ENCODE peak calls at places on chromosome 14, in five cellular contexts. E is H7, S is HFF-Myc, F is A172, I is body of pancreas. U is an unnamed sample.
A peak's percentile ranks its signal among the peaks of the same experiment; 100 is the strongest.

GRCh38 chr14:92613008-92613658 is 99.6 kb downstream of the RIN3 start:
- DNase-seq in I (no peak), E (peak; percentile 90), F (no peak), S (no peak), U (no peak)

GRCh38 chr14:61322011-61322798 is 826 bp downstream of the PRKCH start:
- DNase-seq in F (no peak), I (peak; percentile 80), E (peak; percentile 55), S (no peak), U (no peak)

GRCh38 chr14:94066089-94066676 is 14.8 kb downstream of the DDX24 start:
- DNase-seq in S (no peak), E (no peak), I (peak; percentile 70), F (peak; percentile 29), U (no peak)

GRCh38 chr14:67221248-67221981 is 19.8 kb upstream of the PALS1 start:
- DNase-seq in I (no peak), E (no peak), S (no peak), F (peak; percentile 91), U (peak; percentile 50)

GRCh38 chr14:105021656-105022275 is 883 bp upstream of the CDCA4 start:
- DNase-seq in F (no peak), I (peak; percentile 31), E (peak; percentile 85), S (no peak), U (peak; percentile 37)

GRCh38 chr14:94116701-94117100 is 6.2 kb downstream of the IFI27 start:
- DNase-seq in F (no peak), I (no peak), E (no peak), S (no peak), U (no peak)

GRCh38 chr14:104841730-104842129 is 23.3 kb upstream of the CEP170B start:
- DNase-seq in F (no peak), S (no peak), I (no peak), E (no peak), U (no peak)

GRCh38 chr14:68968051-68968450 is 11.1 kb downstream of the ACTN1 start:
- DNase-seq in E (no peak), S (no peak), I (no peak), F (no peak), U (no peak)

GRCh38 chr14:24351517-24351916 is 11.7 kb upstream of the RIPK3 start:
- DNase-seq in F (no peak), S (no peak), E (no peak), I (no peak), U (peak; percentile 41)

GRCh38 chr14:50303744-50304471 is 8.1 kb downstream of the L2HGDH start:
- DNase-seq in I (peak; percentile 67), F (no peak), S (no peak), E (no peak), U (peak; percentile 64)

U was measured in fibroblast of pulmonary artery.